ENCODE peak calls at places on chromosomes 7 and 10, in six cellular contexts. V is fibroblast of the aortic adventitia; C is CD4-positive, alpha-beta T cell; G is upper lobe of right lung; A is kidney epithelial cell; S is cardiac fibroblast. Z is an unnamed sample.
A peak's percentile ranks its signal among the peaks of the same experiment; 100 is the strongest.

GRCh38 chr10:128324058-128324457 is 197.8 kb upstream of the MKI67 start:
- DNase-seq in V (no peak), C (no peak), G (no peak), A (no peak), S (no peak), Z (no peak)

GRCh38 chr10:7436490-7437100 is 25.8 kb upstream of the SFMBT2 start:
- DNase-seq in V (no peak), C (no peak), G (no peak), A (no peak), S (no peak), Z (no peak)

GRCh38 chr7:10973942-10974716 is 457 bp downstream of the PHF14 start:
- DNase-seq in V (peak; percentile 35), C (peak; percentile 8), G (no peak), A (no peak), S (peak; percentile 41), Z (no peak)

GRCh38 chr7:151672706-151673105 is 153.0 kb upstream of the RHEB start:
- DNase-seq in V (no peak), C (no peak), G (no peak), A (no peak), S (no peak), Z (no peak)

GRCh38 chr10:35690534-35690933 is 48.4 kb upstream of the FZD8 start:
- DNase-seq in V (no peak), C (no peak), G (no peak), A (no peak), S (no peak), Z (no peak)

GRCh38 chr7:771241-772004 is 44.3 kb upstream of the PRKAR1B start:
- DNase-seq in V (peak; percentile 60), C (no peak), G (no peak), A (peak; percentile 42), S (peak; percentile 67), Z (no peak)

GRCh38 chr7:150663802-150664494 is 21.6 kb upstream of the GIMAP2 start:
- DNase-seq in V (no peak), C (no peak), G (no peak), A (no peak), S (no peak), Z (no peak)

GRCh38 chr7:11221931-11222330 is 248.3 kb downstream of the PHF14 start:
- DNase-seq in V (no peak), C (no peak), G (no peak), A (no peak), S (no peak), Z (no peak)

GRCh38 chr10:86334515-86335085 is 32.0 kb downstream of the GRID1 start:
- DNase-seq in V (no peak), C (no peak), G (no peak), A (no peak), S (no peak), Z (no peak)

GRCh38 chr7:100190059-100190711 is 12.5 kb downstream of the STAG3 start:
- DNase-seq in V (peak; percentile 80), C (no peak), G (no peak), A (no peak), S (peak; percentile 62), Z (no peak)
- TF ChIP-seq CTCF in V (peak; percentile 55), C (peak; percentile 55), G (peak; percentile 34), A (no peak), S (peak; percentile 41), Z (peak; percentile 58)

DNA sequence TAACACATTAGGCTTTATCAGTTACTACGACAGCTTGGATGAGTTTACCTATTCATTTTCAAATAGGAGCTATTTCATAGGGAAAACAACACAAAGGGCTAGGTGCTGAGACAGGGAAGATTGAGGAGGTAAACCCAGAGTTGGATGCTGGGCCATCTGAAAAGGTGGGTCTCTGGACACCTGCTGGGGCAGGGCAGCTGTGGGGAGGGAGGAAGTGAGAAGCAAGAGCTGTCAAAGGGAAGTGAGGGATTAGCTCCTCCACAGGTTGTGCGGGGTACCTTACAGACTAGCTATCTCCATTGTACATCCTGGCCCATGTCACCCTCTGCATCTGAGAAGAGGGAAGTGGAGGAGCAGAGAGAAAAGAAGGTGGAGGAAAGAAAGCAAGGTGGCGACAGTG is 48.9 kb downstream of the BLNK start:
- DNase-seq in V (no peak), C (no peak), G (no peak), A (no peak), S (no peak), Z (no peak)
- TF ChIP-seq CTCF in V (no peak), C (no peak), G (no peak), A (no peak), S (no peak), Z (no peak)

GRCh38 chr7:3067193-3067592 is 23.5 kb upstream of the CARD11 start:
- DNase-seq in V (no peak), C (no peak), G (no peak), A (no peak), S (no peak), Z (no peak)

GRCh38 chr7:3067606-3068005 is 23.9 kb upstream of the CARD11 start:
- DNase-seq in V (no peak), C (no peak), G (no peak), A (no peak), S (no peak), Z (no peak)

GRCh38 chr7:3066506-3066905 is 22.8 kb upstream of the CARD11 start:
- DNase-seq in V (no peak), C (no peak), G (no peak), A (no peak), S (no peak), Z (no peak)

GRCh38 chr7:3064077-3064476 is 20.4 kb upstream of the CARD11 start:
- DNase-seq in V (no peak), C (no peak), G (no peak), A (no peak), S (no peak), Z (no peak)

GRCh38 chr7:3065724-3066143 is 22.1 kb upstream of the CARD11 start:
- DNase-seq in V (peak; percentile 11), C (peak; percentile 47), G (no peak), A (no peak), S (peak; percentile 2), Z (no peak)
- TF ChIP-seq CTCF in V (peak; percentile 42), C (peak; percentile 70), G (peak; percentile 50), A (peak; percentile 68), S (peak; percentile 51), Z (peak; percentile 47)

GRCh38 chr7:8443871-8444756 is 10.7 kb downstream of the NXPH1 start:
- DNase-seq in V (no peak), C (no peak), G (no peak), A (no peak), S (no peak), Z (no peak)
- TF ChIP-seq CTCF in V (no peak), C (no peak), G (no peak), A (peak; percentile 27), S (peak; percentile 17), Z (no peak)

DNA sequence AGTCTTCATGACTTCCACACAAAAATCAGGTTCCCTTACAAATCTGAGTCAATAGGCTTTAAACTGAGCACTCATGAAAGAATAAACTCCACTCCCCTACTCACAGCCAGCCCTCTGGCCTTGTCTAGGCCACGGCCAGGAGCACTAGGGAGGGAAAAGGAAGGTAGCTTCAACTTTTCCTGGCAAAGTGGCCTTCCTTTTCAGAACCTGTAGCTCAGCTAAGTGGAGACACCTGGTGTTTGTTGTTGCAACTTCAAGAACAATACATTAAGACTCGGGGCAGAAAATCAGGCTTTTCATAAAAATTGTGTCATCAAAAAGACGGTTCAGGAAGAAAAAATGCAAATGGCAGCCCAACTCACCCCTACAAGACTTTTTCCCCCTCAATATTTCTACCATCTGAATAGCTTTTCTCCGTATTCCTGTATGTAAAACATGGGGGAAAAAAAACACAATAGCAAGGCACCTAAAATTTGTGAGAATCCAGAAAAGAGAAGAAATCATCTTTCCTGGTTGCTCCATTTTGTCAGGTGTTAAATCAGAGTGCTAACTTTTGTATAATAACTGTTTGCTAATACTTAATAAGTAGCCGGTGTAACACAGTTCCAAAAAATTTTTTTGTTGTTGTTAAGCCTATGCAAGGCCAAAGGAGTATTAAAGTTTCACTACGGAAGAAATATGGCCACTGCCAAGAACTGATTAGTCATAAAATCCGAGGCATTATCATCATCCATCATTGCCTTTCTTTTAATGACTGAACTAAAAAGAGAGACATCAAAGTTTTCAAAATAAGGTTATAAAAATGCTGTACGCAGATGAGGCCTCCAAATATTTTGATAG is 66.2 kb upstream of the ARID5B start:
- DNase-seq in V (peak; percentile 91), C (no peak), G (no peak), A (no peak), S (peak; percentile 82), Z (no peak)
- TF ChIP-seq CTCF in V (peak; percentile 53), C (peak; percentile 48), G (peak; percentile 39), A (peak; percentile 62), S (peak; percentile 57), Z (peak; percentile 47)

DNA sequence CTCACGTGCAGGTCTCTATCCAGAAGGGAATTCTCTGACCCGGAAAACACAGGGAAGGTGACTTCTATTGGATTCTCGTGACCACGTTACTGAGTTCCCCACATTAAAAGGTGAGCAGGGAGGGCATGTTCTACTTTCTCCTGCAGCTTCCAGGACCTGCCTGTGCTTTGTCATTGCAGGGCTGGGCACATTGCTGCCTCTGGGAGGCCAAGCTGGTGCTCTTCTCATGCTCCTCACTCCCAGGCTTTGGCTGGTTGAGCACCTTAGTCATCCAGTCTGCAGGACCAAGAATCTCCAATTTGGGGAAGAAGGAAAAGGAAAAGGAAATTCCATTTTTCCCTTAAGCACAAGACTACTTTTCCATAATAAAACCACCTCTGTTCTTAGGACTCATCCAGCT is 86.5 kb upstream of the TMEM72 start:
- DNase-seq in V (no peak), C (no peak), G (no peak), A (no peak), S (no peak), Z (no peak)
- TF ChIP-seq CTCF in V (no peak), C (no peak), G (no peak), A (no peak), S (no peak), Z (no peak)